ENCODE peak calls at places on chromosome 18, in nine cellular contexts. T is adrenal gland; Z is psoas muscle; X is AG09309; P is NB4; S is foreskin fibroblast; I is astrocyte of the cerebellum; E is epithelial cell of esophagus; G is CD8-positive, alpha-beta T cell. A is an unnamed sample.
A peak's percentile ranks its signal among the peaks of the same experiment; 100 is the strongest.

GRCh38 chr18:53771664-53772063 is 452.8 kb downstream of the MBD2 start:
- DNase-seq in T (no peak), Z (no peak), X (no peak), P (no peak), S (no peak), I (no peak), E (no peak), G (no peak), A (no peak)

GRCh38 chr18:63817441-63818051 is 42.3 kb downstream of the SERPINB7 start:
- DNase-seq in T (no peak), Z (no peak), X (peak; percentile 95), P (no peak), S (peak; percentile 83), I (no peak), E (no peak), G (no peak), A (peak; percentile 48)

GRCh38 chr18:73645175-73645715 is 502.4 kb downstream of the FBXO15 start:
- DNase-seq in T (no peak), Z (no peak), X (no peak), P (no peak), S (peak; percentile 38), I (no peak), E (no peak), G (no peak), A (no peak)

GRCh38 chr18:62281684-62282083 is 43.4 kb upstream of the TNFRSF11A start:
- DNase-seq in T (no peak), Z (no peak), X (peak; percentile 68), P (peak; percentile 7), S (peak; percentile 90), I (peak; percentile 66), E (peak; percentile 75), G (no peak), A (peak; percentile 68)

GRCh38 chr18:2692508-2692907 is 37.0 kb downstream of the SMCHD1 start:
- DNase-seq in T (no peak), Z (no peak), X (no peak), P (no peak), S (no peak), I (no peak), E (peak; percentile 18), G (no peak), A (no peak)

GRCh38 chr18:75977069-75977468 is 518.0 kb downstream of the ZNF516 start:
- DNase-seq in T (no peak), Z (no peak), X (no peak), P (peak; percentile 10), S (peak; percentile 24), I (no peak), E (no peak), G (no peak), A (no peak)

GRCh38 chr18:79609021-79609461 is 70.6 kb upstream of the CTDP1 start:
- DNase-seq in T (peak; percentile 4), Z (no peak), X (no peak), P (no peak), S (no peak), I (no peak), E (no peak), G (no peak), A (no peak)

GRCh38 chr18:62485684-62486083 is 37.1 kb upstream of the ZCCHC2 start:
- DNase-seq in T (peak; percentile 58), Z (no peak), X (peak; percentile 47), P (peak; percentile 85), S (peak; percentile 75), I (peak; percentile 56), E (peak; percentile 98), G (no peak), A (peak; percentile 42)

GRCh38 chr18:44968336-44968735 is 287.6 kb downstream of the SETBP1 start:
- DNase-seq in T (no peak), Z (no peak), X (no peak), P (peak; percentile 21), S (no peak), I (no peak), E (no peak), G (no peak), A (no peak)

GRCh38 chr18:11258014-11258413 is 108.6 kb upstream of the PIEZO2 start:
- DNase-seq in T (no peak), Z (no peak), X (no peak), P (no peak), S (peak; percentile 14), I (peak; percentile 43), E (no peak), G (no peak), A (no peak)

GRCh38 chr18:58484989-58485962 is 143.6 kb downstream of the ALPK2 start:
- DNase-seq in T (peak; percentile 27), Z (no peak), X (no peak), P (no peak), S (no peak), I (no peak), E (peak; percentile 10), G (no peak), A (no peak)

GRCh38 chr18:47883771-47884413 is 46.6 kb downstream of the SMAD2 start:
- DNase-seq in T (peak; percentile 23), Z (no peak), X (peak; percentile 37), P (no peak), S (peak; percentile 77), I (peak; percentile 66), E (peak; percentile 85), G (no peak), A (peak; percentile 39)

GRCh38 chr18:59820663-59821062 is 79.1 kb upstream of the PMAIP1 start:
- DNase-seq in T (no peak), Z (no peak), X (peak; percentile 87), P (no peak), S (peak; percentile 93), I (no peak), E (no peak), G (no peak), A (no peak)

GRCh38 chr18:49520661-49521145 is 33.7 kb upstream of the C18orf32 start:
- DNase-seq in T (no peak), Z (no peak), X (peak; percentile 1), P (no peak), S (peak; percentile 68), I (no peak), E (peak; percentile 70), G (no peak), A (no peak)

GRCh38 chr18:5600376-5601071 is 56.7 kb upstream of the EPB41L3 start:
- DNase-seq in T (no peak), Z (no peak), X (no peak), P (peak; percentile 16), S (peak; percentile 14), I (peak; percentile 20), E (no peak), G (no peak), A (no peak)

GRCh38 chr18:12765127-12765526 is 62.3 kb downstream of the PSMG2 start:
- DNase-seq in T (no peak), Z (no peak), X (no peak), P (no peak), S (no peak), I (no peak), E (no peak), G (no peak), A (no peak)
- H3K4me3 ChIP-seq in T (no peak overlapping the region), Z (no peak overlapping the region), X (no peak overlapping the region), P (no peak overlapping the region), S (no peak overlapping the region), I (no peak overlapping the region), E (no peak overlapping the region), G (no peak overlapping the region), A (no peak overlapping the region)

GRCh38 chr18:9916067-9916684 is 2.4 kb downstream of the VAPA start:
- DNase-seq in T (no peak), Z (no peak), X (no peak), P (no peak), S (no peak), I (no peak), E (no peak), G (no peak), A (no peak)
- H3K4me3 ChIP-seq in T (no peak overlapping the region), Z (peak overlapping the region; percentile 93), X (peak overlapping the region; percentile 91), P (peak overlapping the region; percentile 93), S (peak overlapping the region; percentile 79), I (peak overlapping the region; percentile 72), E (peak overlapping the region; percentile 78), G (peak overlapping the region; percentile 72), A (peak overlapping the region; percentile 84)

GRCh38 chr18:41391616-41392610 is 563.1 kb upstream of the PIK3C3 start:
- DNase-seq in T (peak; percentile 51), Z (peak; percentile 12), X (no peak), P (peak; percentile 53), S (peak; percentile 56), I (peak; percentile 55), E (peak; percentile 68), G (no peak), A (peak; percentile 26)
- H3K4me3 ChIP-seq in T (no peak overlapping the region), Z (no peak overlapping the region), X (no peak overlapping the region), P (no peak overlapping the region), S (peak overlapping the region; percentile 49), I (peak overlapping the region; percentile 21), E (peak overlapping the region; percentile 19), G (no peak overlapping the region), A (peak overlapping the region; percentile 42)

GRCh38 chr18:21242141-21243040 is at the start of gene GREB1L:
- DNase-seq in T (peak; percentile 17), Z (peak; percentile 61), X (no peak), P (peak; percentile 61), S (peak; percentile 71), I (no peak), E (peak; percentile 76), G (no peak), A (no peak)

GRCh38 chr18:21241224-21242131 is 554 bp upstream of the GREB1L start:
- DNase-seq in T (no peak), Z (peak; percentile 21), X (no peak), P (peak; percentile 8), S (peak; percentile 15), I (no peak), E (no peak), G (no peak), A (no peak)

GRCh38 chr18:21243041-21243431 is 1.0 kb downstream of the GREB1L start:
- DNase-seq in T (peak; percentile 16), Z (no peak), X (no peak), P (no peak), S (peak; percentile 24), I (no peak), E (peak; percentile 20), G (no peak), A (no peak)
- H3K4me3 ChIP-seq in T (no peak overlapping the region), Z (peak overlapping the region; percentile 87), X (no peak overlapping the region), P (no peak overlapping the region), S (peak overlapping the region; percentile 20), I (peak overlapping the region; percentile 71), E (peak overlapping the region; percentile 54), G (no peak overlapping the region), A (peak overlapping the region; percentile 43)

DNA sequence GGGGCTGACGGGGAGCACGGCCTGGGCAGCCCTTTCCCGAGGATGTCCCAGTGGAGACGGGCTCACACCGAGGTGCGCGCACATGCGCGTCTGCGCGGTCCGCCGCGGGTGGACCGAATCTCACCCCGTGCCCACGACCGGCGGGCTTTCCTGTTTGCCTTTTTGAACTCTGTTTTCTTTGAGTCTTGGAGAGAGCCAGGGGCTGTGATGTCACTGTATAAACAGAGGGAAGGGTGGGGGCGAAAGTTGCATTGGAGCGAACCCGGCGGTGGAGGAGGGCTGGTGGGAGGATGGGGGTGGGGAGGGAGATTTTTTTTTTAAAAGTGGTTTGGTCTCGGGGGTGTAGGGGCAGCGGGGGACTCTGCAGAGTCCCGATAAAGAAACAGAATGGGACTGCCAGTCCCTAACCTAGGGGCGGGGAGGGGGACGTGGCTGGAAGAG is 141.2 kb upstream of the CTAGE1 start:
- DNase-seq in T (peak; percentile 78), Z (peak; percentile 36), X (no peak), P (no peak), S (peak; percentile 66), I (no peak), E (peak; percentile 59), G (no peak), A (no peak)
- H3K4me3 ChIP-seq in T (peak overlapping the region; percentile 81), Z (peak overlapping the region; percentile 68), X (peak overlapping the region; percentile 42), P (no peak overlapping the region), S (peak overlapping the region; percentile 58), I (peak overlapping the region; percentile 49), E (peak overlapping the region; percentile 48), G (no peak overlapping the region), A (peak overlapping the region; percentile 52)